ENCODE peak calls at places on chromosomes 11 and 22, in nine cellular contexts. One of them, this sample, is unnamed.

GRCh38 chr22:22074634-22075381 is 92.2 kb upstream of the TOP3B start:
- DNase-seq in thoracic aorta: no peak
- DNase-seq in heart left ventricle: no peak
- DNase-seq in fibroblast of lung: no peak
- DNase-seq in brain microvascular endothelial cell: no peak
- DNase-seq in right lobe of liver: peak
- DNase-seq in pancreas: no peak
- DNase-seq in CD8-positive, alpha-beta T cell: no peak
- DNase-seq in transverse colon: no peak
- DNase-seq in this sample: peak

GRCh38 chr22:48796295-48797015 is 1031.2 kb downstream of the BRD1 start:
- DNase-seq in heart left ventricle: no peak
- DNase-seq in fibroblast of lung: peak
- DNase-seq in thoracic aorta: no peak
- DNase-seq in pancreas: no peak
- DNase-seq in right lobe of liver: no peak
- DNase-seq in brain microvascular endothelial cell: no peak
- DNase-seq in transverse colon: no peak
- DNase-seq in CD8-positive, alpha-beta T cell: no peak
- DNase-seq in this sample: no peak

GRCh38 chr11:12220305-12220704 is 109.9 kb downstream of the MICAL2 start:
- DNase-seq in pancreas: peak
- DNase-seq in CD8-positive, alpha-beta T cell: no peak
- DNase-seq in transverse colon: peak
- DNase-seq in heart left ventricle: peak
- DNase-seq in fibroblast of lung: no peak
- DNase-seq in thoracic aorta: no peak
- DNase-seq in brain microvascular endothelial cell: no peak
- DNase-seq in right lobe of liver: peak
- DNase-seq in this sample: no peak

GRCh38 chr11:93525601-93526000 is 17.6 kb downstream of the SMCO4 start:
- DNase-seq in fibroblast of lung: peak
- DNase-seq in pancreas: no peak
- DNase-seq in heart left ventricle: no peak
- DNase-seq in right lobe of liver: no peak
- DNase-seq in transverse colon: no peak
- DNase-seq in thoracic aorta: no peak
- DNase-seq in brain microvascular endothelial cell: peak
- DNase-seq in CD8-positive, alpha-beta T cell: no peak
- DNase-seq in this sample: no peak

GRCh38 chr22:17257578-17257977 is 38.3 kb upstream of the ADA2 start:
- DNase-seq in transverse colon: no peak
- DNase-seq in thoracic aorta: no peak
- DNase-seq in heart left ventricle: no peak
- DNase-seq in fibroblast of lung: no peak
- DNase-seq in right lobe of liver: no peak
- DNase-seq in brain microvascular endothelial cell: no peak
- DNase-seq in CD8-positive, alpha-beta T cell: no peak
- DNase-seq in pancreas: no peak
- DNase-seq in this sample: no peak

GRCh38 chr22:31829505-31829904 is 75.7 kb downstream of the DEPDC5 start:
- DNase-seq in pancreas: no peak
- DNase-seq in transverse colon: no peak
- DNase-seq in heart left ventricle: no peak
- DNase-seq in right lobe of liver: no peak
- DNase-seq in brain microvascular endothelial cell: peak
- DNase-seq in CD8-positive, alpha-beta T cell: no peak
- DNase-seq in fibroblast of lung: peak
- DNase-seq in thoracic aorta: no peak
- DNase-seq in this sample: peak

GRCh38 chr11:116072776-116073175 is 568.6 kb upstream of the CADM1 start:
- DNase-seq in CD8-positive, alpha-beta T cell: no peak
- DNase-seq in brain microvascular endothelial cell: no peak
- DNase-seq in right lobe of liver: no peak
- DNase-seq in heart left ventricle: no peak
- DNase-seq in fibroblast of lung: no peak
- DNase-seq in transverse colon: no peak
- DNase-seq in pancreas: no peak
- DNase-seq in thoracic aorta: no peak
- DNase-seq in this sample: no peak

GRCh38 chr22:44666207-44666585 is 35.8 kb upstream of the PRR5 start:
- DNase-seq in CD8-positive, alpha-beta T cell: no peak
- DNase-seq in pancreas: no peak
- DNase-seq in transverse colon: no peak
- DNase-seq in right lobe of liver: no peak
- DNase-seq in heart left ventricle: no peak
- DNase-seq in thoracic aorta: no peak
- DNase-seq in fibroblast of lung: no peak
- DNase-seq in brain microvascular endothelial cell: no peak
- DNase-seq in this sample: no peak

GRCh38 chr22:19772673-19773469 is 12.3 kb downstream of the TBX1 start:
- DNase-seq in fibroblast of lung: no peak
- DNase-seq in heart left ventricle: no peak
- DNase-seq in CD8-positive, alpha-beta T cell: no peak
- DNase-seq in transverse colon: no peak
- DNase-seq in right lobe of liver: no peak
- DNase-seq in pancreas: no peak
- DNase-seq in brain microvascular endothelial cell: no peak
- DNase-seq in thoracic aorta: no peak
- DNase-seq in this sample: no peak

GRCh38 chr22:50708996-50709395 is 29.0 kb upstream of the ACR start:
- DNase-seq in CD8-positive, alpha-beta T cell: no peak
- DNase-seq in thoracic aorta: no peak
- DNase-seq in heart left ventricle: no peak
- DNase-seq in right lobe of liver: no peak
- DNase-seq in brain microvascular endothelial cell: no peak
- DNase-seq in fibroblast of lung: no peak
- DNase-seq in transverse colon: no peak
- DNase-seq in pancreas: peak
- DNase-seq in this sample: no peak

GRCh38 chr11:68312780-68313573 is 586 bp downstream of the LRP5 start:
- DNase-seq in brain microvascular endothelial cell: no peak
- DNase-seq in CD8-positive, alpha-beta T cell: no peak
- DNase-seq in fibroblast of lung: peak
- DNase-seq in pancreas: peak
- DNase-seq in right lobe of liver: peak
- DNase-seq in transverse colon: no peak
- DNase-seq in heart left ventricle: no peak
- DNase-seq in thoracic aorta: no peak
- DNase-seq in this sample: peak

GRCh38 chr11:65159005-65159404 is 11.0 kb upstream of the SPDYC start:
- DNase-seq in transverse colon: no peak
- DNase-seq in heart left ventricle: no peak
- DNase-seq in pancreas: no peak
- DNase-seq in CD8-positive, alpha-beta T cell: no peak
- DNase-seq in thoracic aorta: no peak
- DNase-seq in fibroblast of lung: no peak
- DNase-seq in right lobe of liver: no peak
- DNase-seq in brain microvascular endothelial cell: no peak
- DNase-seq in this sample: no peak

DNA sequence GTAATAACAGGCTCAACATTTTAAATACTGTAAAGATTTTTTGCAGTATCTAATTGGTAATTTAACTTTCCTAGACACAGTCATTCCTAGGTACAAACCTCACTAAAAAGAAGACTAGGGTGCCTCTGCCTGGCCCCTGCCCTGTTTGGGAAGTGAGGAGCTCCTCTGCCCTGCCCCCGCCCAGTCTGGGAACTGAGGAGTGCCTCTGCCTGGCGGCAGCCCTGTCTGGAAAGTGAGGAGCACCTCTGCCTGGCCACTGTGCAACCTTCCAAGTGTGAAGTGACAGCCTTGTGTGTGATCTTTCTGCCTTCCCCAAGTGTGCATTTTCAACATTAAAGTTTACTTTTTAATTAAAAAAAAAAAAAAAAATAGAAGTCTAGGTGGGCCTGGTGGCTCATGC is 4.2 kb downstream of the CHORDC1 start:
- DNase-seq in CD8-positive, alpha-beta T cell: no peak
- DNase-seq in brain microvascular endothelial cell: no peak
- DNase-seq in right lobe of liver: no peak
- DNase-seq in pancreas: no peak
- DNase-seq in thoracic aorta: no peak
- DNase-seq in transverse colon: no peak
- DNase-seq in fibroblast of lung: no peak
- DNase-seq in heart left ventricle: peak
- DNase-seq in this sample: no peak
- TF ChIP-seq CTCF in CD8-positive, alpha-beta T cell: no peak
- TF ChIP-seq CTCF in brain microvascular endothelial cell: no peak
- TF ChIP-seq CTCF in right lobe of liver: no peak
- TF ChIP-seq CTCF in pancreas: no peak
- TF ChIP-seq CTCF in thoracic aorta: no peak
- TF ChIP-seq CTCF in transverse colon: no peak
- TF ChIP-seq CTCF in fibroblast of lung: no peak
- TF ChIP-seq CTCF in heart left ventricle: no peak
- TF ChIP-seq CTCF in this sample: no peak

DNA sequence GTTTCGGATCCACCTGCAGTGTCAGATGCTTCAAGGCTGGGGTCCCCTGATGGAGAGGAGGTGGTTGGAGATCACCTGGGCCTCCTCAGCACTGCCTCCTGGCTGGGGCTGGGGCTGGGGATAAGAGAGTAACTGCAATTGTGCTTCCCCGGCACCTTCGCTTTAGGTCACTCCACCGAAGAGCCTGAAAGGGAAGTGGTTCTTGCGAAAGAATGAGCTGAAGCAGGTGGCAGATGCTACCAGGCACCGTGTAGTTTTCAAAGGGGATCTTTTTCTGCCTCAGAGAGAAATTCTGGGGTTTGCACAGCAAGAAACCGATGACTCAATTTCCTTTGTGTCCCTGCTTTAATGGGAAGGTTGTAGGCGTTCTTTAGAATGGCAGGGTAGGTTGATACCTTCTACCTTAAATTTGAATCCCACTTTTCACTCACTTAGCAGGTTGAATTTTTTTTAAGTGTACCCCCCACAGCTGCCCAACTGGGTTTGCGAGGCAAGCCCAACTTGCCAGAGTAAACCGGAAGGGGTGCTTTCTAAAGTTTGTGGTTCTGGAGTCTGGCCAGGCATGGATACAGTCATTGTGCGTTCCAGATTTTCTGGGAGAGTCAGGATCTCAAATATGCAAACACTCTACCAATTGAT is 5.3 kb downstream of the CD44 start:
- DNase-seq in fibroblast of lung: peak
- DNase-seq in transverse colon: peak
- DNase-seq in pancreas: no peak
- DNase-seq in CD8-positive, alpha-beta T cell: no peak
- DNase-seq in thoracic aorta: no peak
- DNase-seq in right lobe of liver: no peak
- DNase-seq in brain microvascular endothelial cell: peak
- DNase-seq in heart left ventricle: no peak
- DNase-seq in this sample: peak
- H3K27ac ChIP-seq in fibroblast of lung: peak
- H3K27ac ChIP-seq in transverse colon: peak
- H3K27ac ChIP-seq in pancreas: peak
- H3K27ac ChIP-seq in CD8-positive, alpha-beta T cell: peak
- H3K27ac ChIP-seq in thoracic aorta: peak
- H3K27ac ChIP-seq in right lobe of liver: no peak
- H3K27ac ChIP-seq in brain microvascular endothelial cell: peak
- H3K27ac ChIP-seq in heart left ventricle: no peak
- H3K27ac ChIP-seq in this sample: peak

DNA sequence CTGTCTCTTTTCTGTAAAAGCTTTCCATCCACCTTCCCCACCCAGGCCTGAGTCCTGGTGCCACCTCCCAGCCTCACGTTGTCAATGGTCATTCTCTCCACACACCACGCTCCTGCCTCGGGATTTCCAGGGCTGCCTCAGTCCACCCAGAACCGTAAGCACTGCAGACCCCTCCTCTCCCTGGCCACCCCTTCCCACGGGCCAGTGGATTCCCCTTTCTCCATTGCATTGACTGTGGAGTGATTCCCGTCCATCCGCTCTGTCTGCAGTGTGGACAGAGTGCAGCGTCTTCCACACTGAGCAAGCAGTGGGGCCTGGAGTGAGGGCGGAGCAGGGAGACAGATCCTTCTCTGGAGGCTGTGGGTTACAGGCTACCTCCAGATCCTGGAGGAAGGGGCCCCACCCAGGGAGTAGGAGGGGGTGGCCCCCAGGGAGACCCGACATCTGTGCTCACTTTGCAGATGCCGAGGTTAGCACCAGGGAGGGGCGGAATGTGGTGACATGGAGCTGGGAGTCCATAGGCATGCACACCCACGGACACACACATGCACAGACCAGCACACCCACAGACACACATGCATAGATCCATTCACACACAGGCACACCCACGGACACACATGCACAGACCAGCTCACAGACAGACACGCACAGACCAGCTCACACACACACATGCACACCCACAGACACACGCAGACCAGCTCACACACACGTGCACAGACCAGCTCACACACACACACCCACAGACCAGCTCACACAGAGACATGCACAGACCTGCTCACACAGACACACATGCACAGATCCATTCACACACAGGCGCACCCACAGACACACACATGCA is 109.6 kb upstream of the B3GAT1 start:
- DNase-seq in right lobe of liver: no peak
- DNase-seq in pancreas: no peak
- DNase-seq in thoracic aorta: no peak
- DNase-seq in brain microvascular endothelial cell: no peak
- DNase-seq in transverse colon: no peak
- DNase-seq in CD8-positive, alpha-beta T cell: no peak
- DNase-seq in fibroblast of lung: no peak
- DNase-seq in heart left ventricle: no peak
- DNase-seq in this sample: no peak
- TF ChIP-seq CTCF in right lobe of liver: no peak
- TF ChIP-seq CTCF in pancreas: no peak
- TF ChIP-seq CTCF in thoracic aorta: no peak
- TF ChIP-seq CTCF in brain microvascular endothelial cell: no peak
- TF ChIP-seq CTCF in transverse colon: no peak
- TF ChIP-seq CTCF in CD8-positive, alpha-beta T cell: no peak
- TF ChIP-seq CTCF in fibroblast of lung: no peak
- TF ChIP-seq CTCF in heart left ventricle: no peak
- TF ChIP-seq CTCF in this sample: no peak

GRCh38 chr22:28398987-28399386 is 280.7 kb downstream of the TTC28 start:
- DNase-seq in brain microvascular endothelial cell: no peak
- DNase-seq in pancreas: no peak
- DNase-seq in fibroblast of lung: no peak
- DNase-seq in right lobe of liver: no peak
- DNase-seq in CD8-positive, alpha-beta T cell: no peak
- DNase-seq in thoracic aorta: no peak
- DNase-seq in transverse colon: no peak
- DNase-seq in heart left ventricle: no peak
- DNase-seq in this sample: no peak

GRCh38 chr22:28398355-28398754 is 281.3 kb downstream of the TTC28 start:
- DNase-seq in thoracic aorta: no peak
- DNase-seq in CD8-positive, alpha-beta T cell: no peak
- DNase-seq in right lobe of liver: no peak
- DNase-seq in pancreas: no peak
- DNase-seq in heart left ventricle: no peak
- DNase-seq in brain microvascular endothelial cell: no peak
- DNase-seq in transverse colon: no peak
- DNase-seq in fibroblast of lung: no peak
- DNase-seq in this sample: no peak

GRCh38 chr22:28395520-28395919 is 284.1 kb downstream of the TTC28 start:
- DNase-seq in heart left ventricle: no peak
- DNase-seq in transverse colon: no peak
- DNase-seq in brain microvascular endothelial cell: no peak
- DNase-seq in right lobe of liver: no peak
- DNase-seq in CD8-positive, alpha-beta T cell: no peak
- DNase-seq in thoracic aorta: no peak
- DNase-seq in fibroblast of lung: no peak
- DNase-seq in pancreas: no peak
- DNase-seq in this sample: no peak

GRCh38 chr22:28395920-28396447 is 283.7 kb downstream of the TTC28 start:
- DNase-seq in pancreas: no peak
- DNase-seq in right lobe of liver: no peak
- DNase-seq in CD8-positive, alpha-beta T cell: no peak
- DNase-seq in thoracic aorta: no peak
- DNase-seq in heart left ventricle: no peak
- DNase-seq in fibroblast of lung: peak
- DNase-seq in transverse colon: no peak
- DNase-seq in brain microvascular endothelial cell: no peak
- DNase-seq in this sample: no peak

GRCh38 chr22:28397324-28397723 is 282.3 kb downstream of the TTC28 start:
- DNase-seq in CD8-positive, alpha-beta T cell: no peak
- DNase-seq in transverse colon: no peak
- DNase-seq in fibroblast of lung: no peak
- DNase-seq in brain microvascular endothelial cell: no peak
- DNase-seq in pancreas: no peak
- DNase-seq in right lobe of liver: no peak
- DNase-seq in heart left ventricle: no peak
- DNase-seq in thoracic aorta: no peak
- DNase-seq in this sample: no peak
- H3K27ac ChIP-seq in CD8-positive, alpha-beta T cell: no peak
- H3K27ac ChIP-seq in transverse colon: no peak
- H3K27ac ChIP-seq in fibroblast of lung: no peak
- H3K27ac ChIP-seq in brain microvascular endothelial cell: no peak
- H3K27ac ChIP-seq in pancreas: no peak
- H3K27ac ChIP-seq in right lobe of liver: no peak
- H3K27ac ChIP-seq in heart left ventricle: no peak
- H3K27ac ChIP-seq in thoracic aorta: no peak
- H3K27ac ChIP-seq in this sample: no peak

This sample was measured in RWPE1.